ENCODE peak calls at places on chromosome 4, in six cellular contexts. One of them, this sample, is unnamed.
A peak's percentile ranks its signal among the peaks of the same experiment; 100 is the strongest.

GRCh38 chr4:32022071-32022470 is 1301.9 kb downstream of the PCDH7 start:
- DNase-seq in natural killer cell: no peak
- DNase-seq in lung: no peak
- DNase-seq in HFF-Myc: no peak
- DNase-seq in GM13977: no peak
- DNase-seq in HL-60: no peak
- DNase-seq in this sample: no peak

GRCh38 chr4:138327334-138327733 is 85.2 kb upstream of the SLC7A11 start:
- DNase-seq in natural killer cell: no peak
- DNase-seq in lung: no peak
- DNase-seq in HFF-Myc: no peak
- DNase-seq in GM13977: no peak
- DNase-seq in HL-60: no peak
- DNase-seq in this sample: no peak

GRCh38 chr4:76197971-76198410 is 15.6 kb downstream of the SCARB2 start:
- DNase-seq in natural killer cell: no peak
- DNase-seq in lung: no peak
- DNase-seq in HFF-Myc: no peak
- DNase-seq in GM13977: peak; percentile 20
- DNase-seq in HL-60: no peak
- DNase-seq in this sample: peak; percentile 48

GRCh38 chr4:16032871-16033505 is 50.8 kb downstream of the PROM1 start:
- DNase-seq in natural killer cell: no peak
- DNase-seq in lung: no peak
- DNase-seq in HFF-Myc: no peak
- DNase-seq in GM13977: no peak
- DNase-seq in HL-60: no peak
- DNase-seq in this sample: no peak

GRCh38 chr4:7383251-7383650 is 51.5 kb downstream of the PSAPL1 start:
- DNase-seq in natural killer cell: peak; percentile 4
- DNase-seq in lung: no peak
- DNase-seq in HFF-Myc: no peak
- DNase-seq in GM13977: no peak
- DNase-seq in HL-60: no peak
- DNase-seq in this sample: no peak

GRCh38 chr4:186557486-186557885 is 2.1 kb upstream of the MTNR1A start:
- DNase-seq in natural killer cell: no peak
- DNase-seq in lung: no peak
- DNase-seq in HFF-Myc: no peak
- DNase-seq in GM13977: no peak
- DNase-seq in HL-60: no peak
- DNase-seq in this sample: no peak

GRCh38 chr4:97953171-97953570 is 190.1 kb downstream of the STPG2 start:
- DNase-seq in natural killer cell: no peak
- DNase-seq in lung: no peak
- DNase-seq in HFF-Myc: no peak
- DNase-seq in GM13977: no peak
- DNase-seq in HL-60: no peak
- DNase-seq in this sample: no peak

GRCh38 chr4:100366213-100366612 is 151.6 kb downstream of the EMCN start:
- DNase-seq in natural killer cell: no peak
- DNase-seq in lung: no peak
- DNase-seq in HFF-Myc: no peak
- DNase-seq in GM13977: no peak
- DNase-seq in HL-60: no peak
- DNase-seq in this sample: no peak

GRCh38 chr4:109562457-109563237 is 2.6 kb downstream of the MCUB start:
- DNase-seq in natural killer cell: no peak
- DNase-seq in lung: no peak
- DNase-seq in HFF-Myc: no peak
- DNase-seq in GM13977: no peak
- DNase-seq in HL-60: no peak
- DNase-seq in this sample: no peak

GRCh38 chr4:87941537-87942392 is 33.7 kb upstream of the SPP1 start:
- DNase-seq in natural killer cell: no peak
- DNase-seq in lung: no peak
- DNase-seq in HFF-Myc: no peak
- DNase-seq in GM13977: no peak
- DNase-seq in HL-60: no peak
- DNase-seq in this sample: no peak
- TF ChIP-seq CTCF in natural killer cell: no peak
- TF ChIP-seq CTCF in lung: no peak
- TF ChIP-seq CTCF in HFF-Myc: no peak
- TF ChIP-seq CTCF in GM13977: no peak
- TF ChIP-seq CTCF in HL-60: no peak
- TF ChIP-seq CTCF in this sample: no peak

DNA sequence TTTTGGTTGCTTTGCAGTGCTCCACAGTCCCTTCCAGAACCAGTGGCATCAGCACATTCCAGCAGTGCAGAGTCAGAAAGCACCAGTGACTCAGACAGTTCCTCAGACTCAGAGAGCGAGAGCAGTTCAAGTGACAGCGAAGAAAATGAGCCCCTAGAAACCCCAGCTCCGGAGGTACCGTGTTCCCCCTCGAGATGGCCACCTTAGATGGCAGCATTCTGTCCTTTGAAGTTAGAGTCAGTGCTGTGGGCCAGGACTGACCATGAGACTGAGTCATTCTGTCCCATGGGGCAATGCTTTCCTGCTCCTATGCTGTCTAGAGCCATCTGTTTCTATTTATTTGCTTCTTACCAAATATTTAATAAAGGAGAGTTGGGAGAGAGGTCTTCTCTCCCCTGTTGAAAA is 112.3 kb downstream of the KLHL8 start:
- DNase-seq in natural killer cell: no peak
- DNase-seq in lung: no peak
- DNase-seq in HFF-Myc: peak; percentile 63
- DNase-seq in GM13977: no peak
- DNase-seq in HL-60: no peak
- DNase-seq in this sample: no peak
- TF ChIP-seq CTCF in natural killer cell: no peak
- TF ChIP-seq CTCF in lung: no peak
- TF ChIP-seq CTCF in HFF-Myc: no peak
- TF ChIP-seq CTCF in GM13977: no peak
- TF ChIP-seq CTCF in HL-60: no peak
- TF ChIP-seq CTCF in this sample: no peak

DNA sequence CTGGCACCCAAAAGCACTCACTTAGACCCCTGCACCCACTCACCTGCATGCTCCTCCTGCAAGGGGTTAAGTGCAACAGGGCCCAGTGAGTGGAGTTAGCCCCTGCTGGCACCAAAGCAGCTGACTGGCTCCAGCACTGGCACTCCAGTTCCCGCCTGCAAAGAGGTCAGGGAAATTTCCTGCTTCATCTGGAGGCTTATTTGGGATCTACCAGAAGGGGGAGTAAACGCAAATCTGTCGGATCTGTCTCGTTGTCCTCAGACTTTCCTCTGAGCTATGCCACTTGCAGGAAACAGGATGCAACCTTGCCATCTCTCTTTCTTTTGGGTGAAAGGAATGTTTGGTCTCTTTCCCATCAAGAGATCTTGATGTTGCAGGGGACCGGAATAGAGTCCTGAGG is 435.6 kb downstream of the PCDH10 start:
- DNase-seq in natural killer cell: no peak
- DNase-seq in lung: no peak
- DNase-seq in HFF-Myc: no peak
- DNase-seq in GM13977: no peak
- DNase-seq in HL-60: no peak
- DNase-seq in this sample: no peak
- TF ChIP-seq CTCF in natural killer cell: no peak
- TF ChIP-seq CTCF in lung: no peak
- TF ChIP-seq CTCF in HFF-Myc: peak; percentile 4
- TF ChIP-seq CTCF in GM13977: no peak
- TF ChIP-seq CTCF in HL-60: no peak
- TF ChIP-seq CTCF in this sample: no peak

DNA sequence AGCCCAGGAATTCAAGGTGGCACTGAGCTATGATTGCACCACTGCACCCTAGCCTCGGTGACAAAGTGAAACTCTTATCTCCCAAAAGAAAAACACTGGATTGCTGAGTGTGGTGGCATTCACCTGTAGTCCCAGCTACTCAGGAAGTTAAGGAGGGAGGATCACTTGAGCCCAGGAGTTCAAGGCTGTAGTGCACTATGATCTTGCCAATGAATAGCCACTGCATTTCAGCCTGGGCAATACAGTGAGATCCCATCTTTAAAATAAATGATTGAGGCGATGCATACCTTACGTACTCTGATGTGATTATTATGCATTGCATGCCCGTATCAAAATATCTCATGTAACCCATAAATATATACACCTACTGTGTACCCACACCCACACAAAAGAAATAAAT is 31.2 kb upstream of the LARP1B start:
- DNase-seq in natural killer cell: no peak
- DNase-seq in lung: no peak
- DNase-seq in HFF-Myc: no peak
- DNase-seq in GM13977: no peak
- DNase-seq in HL-60: no peak
- DNase-seq in this sample: no peak
- TF ChIP-seq CTCF in natural killer cell: no peak
- TF ChIP-seq CTCF in lung: no peak
- TF ChIP-seq CTCF in HFF-Myc: no peak
- TF ChIP-seq CTCF in GM13977: no peak
- TF ChIP-seq CTCF in HL-60: no peak
- TF ChIP-seq CTCF in this sample: no peak

GRCh38 chr4:52173470-52174055 is 122.5 kb downstream of the SPATA18 start:
- DNase-seq in natural killer cell: no peak
- DNase-seq in lung: peak; percentile 34
- DNase-seq in HFF-Myc: peak; percentile 62
- DNase-seq in GM13977: no peak
- DNase-seq in HL-60: no peak
- DNase-seq in this sample: no peak

GRCh38 chr4:52172166-52172565 is 121.1 kb downstream of the SPATA18 start:
- DNase-seq in natural killer cell: no peak
- DNase-seq in lung: no peak
- DNase-seq in HFF-Myc: no peak
- DNase-seq in GM13977: no peak
- DNase-seq in HL-60: no peak
- DNase-seq in this sample: no peak
- TF ChIP-seq CTCF in natural killer cell: no peak
- TF ChIP-seq CTCF in lung: no peak
- TF ChIP-seq CTCF in HFF-Myc: peak; percentile 26
- TF ChIP-seq CTCF in GM13977: no peak
- TF ChIP-seq CTCF in HL-60: no peak
- TF ChIP-seq CTCF in this sample: no peak

This sample was measured in mesothelial cell of epicardium.